ENCODE peak calls at places on chromosomes 13 and 19, in nine cellular contexts. Q, J, A, S, T, K, C, P and M are unnamed samples.

GRCh38 chr19:574658-575526 is 2.5 kb downstream of the BSG start:
- DNase-seq in C (peak), P (peak), T (no peak), S (no peak), J (no peak), Q (no peak), A (no peak), K (no peak), M (peak)

GRCh38 chr19:23420824-23421223 is 25.6 kb upstream of the ZNF91 start:
- DNase-seq in J (no peak), Q (no peak), S (no peak), K (no peak), T (no peak), P (no peak), C (no peak), A (no peak), M (no peak)

GRCh38 chr19:1210227-1210538 is 4.6 kb downstream of the STK11 start:
- DNase-seq in S (no peak), Q (no peak), J (no peak), A (no peak), K (no peak), C (no peak), T (no peak), P (no peak), M (no peak)

GRCh38 chr13:80666782-80667537 is 326.0 kb upstream of the SPRY2 start:
- DNase-seq in P (no peak), S (no peak), C (no peak), A (no peak), K (no peak), T (no peak), Q (no peak), J (no peak), M (no peak)

GRCh38 chr19:30076751-30077670 is 135.0 kb downstream of the URI1 start:
- DNase-seq in S (no peak), K (no peak), C (no peak), A (no peak), J (no peak), T (no peak), P (no peak), Q (no peak), M (no peak)

GRCh38 chr13:98975822-98976261 is 2.0 kb downstream of the DOCK9 start:
- DNase-seq in T (no peak), Q (no peak), P (peak), K (no peak), C (no peak), A (no peak), S (no peak), J (no peak), M (no peak)

GRCh38 chr19:35268546-35269424 is at the start of gene USF2:
- DNase-seq in A (no peak), P (peak), S (peak), T (peak), C (peak), J (no peak), Q (peak), K (peak), M (peak)

GRCh38 chr19:7401694-7402093 is 53.0 kb downstream of the ARHGEF18 start:
- DNase-seq in C (no peak), K (no peak), J (no peak), S (no peak), A (no peak), T (no peak), P (no peak), Q (no peak), M (no peak)

GRCh38 chr13:27638521-27638920 is 16.8 kb downstream of the POLR1D start:
- DNase-seq in S (no peak), P (peak), K (no peak), J (no peak), T (no peak), Q (no peak), C (no peak), A (no peak), M (no peak)